ENCODE peak calls at places on chromosomes 3 and 15, in four cellular contexts. One of them, this sample, is unnamed.

GRCh38 chr3:53846134-53846850 is at the start of the genes CHDH and IL17RB:
- DNase-seq in NCI-H1105 treated with DMSO at 0.1 percent for 48 hours: peak
- DNase-seq in T47D: peak
- DNase-seq in astrocyte: no peak
- DNase-seq in this sample: peak

GRCh38 chr3:105367063-105367405 is 325 bp downstream of the ALCAM start:
- DNase-seq in NCI-H1105 treated with DMSO at 0.1 percent for 48 hours: no peak
- DNase-seq in T47D: no peak
- DNase-seq in astrocyte: no peak
- DNase-seq in this sample: peak

GRCh38 chr3:46705751-46706572 is 4.8 kb downstream of the TMIE start:
- DNase-seq in NCI-H1105 treated with DMSO at 0.1 percent for 48 hours: no peak
- DNase-seq in T47D: no peak
- DNase-seq in astrocyte: peak
- DNase-seq in this sample: peak

GRCh38 chr3:8805774-8806173 is 36.4 kb upstream of the OXTR start:
- DNase-seq in NCI-H1105 treated with DMSO at 0.1 percent for 48 hours: no peak
- DNase-seq in T47D: no peak
- DNase-seq in astrocyte: no peak
- DNase-seq in this sample: no peak

GRCh38 chr3:38375488-38376097 is 29.0 kb downstream of the XYLB start:
- DNase-seq in NCI-H1105 treated with DMSO at 0.1 percent for 48 hours: no peak
- DNase-seq in T47D: no peak
- DNase-seq in astrocyte: no peak
- DNase-seq in this sample: no peak

GRCh38 chr3:57594144-57594543 is 3.0 kb downstream of the ARF4 start:
- DNase-seq in NCI-H1105 treated with DMSO at 0.1 percent for 48 hours: no peak
- DNase-seq in T47D: no peak
- DNase-seq in astrocyte: no peak
- DNase-seq in this sample: no peak

GRCh38 chr3:184568918-184569829 is 7.6 kb downstream of the EPHB3 start:
- DNase-seq in NCI-H1105 treated with DMSO at 0.1 percent for 48 hours: peak
- DNase-seq in T47D: peak
- DNase-seq in astrocyte: peak
- DNase-seq in this sample: peak

GRCh38 chr15:20348900-20349773 is 192.5 kb downstream of the GOLGA6L6 start:
- DNase-seq in NCI-H1105 treated with DMSO at 0.1 percent for 48 hours: no peak
- DNase-seq in T47D: no peak
- DNase-seq in astrocyte: no peak
- DNase-seq in this sample: no peak